ENCODE peak calls at places on chromosomes 3 and 15, in six cellular contexts. I, O, N, B, F and H are unnamed samples.

GRCh38 chr3:98741121-98741716 is 21.9 kb upstream of the ST3GAL6 start:
- DNase-seq in B (no peak), F (no peak), N (no peak), O (no peak), I (no peak), H (no peak)

GRCh38 chr15:89071471-89071870 is 16.8 kb upstream of the ABHD2 start:
- DNase-seq in O (no peak), N (no peak), F (no peak), I (no peak), B (no peak), H (no peak)

GRCh38 chr3:156554842-156555687 is at the start of gene SSR3:
- DNase-seq in B (peak), F (peak), I (peak), N (peak), O (peak), H (peak)

GRCh38 chr3:2558828-2559227 is 460.2 kb downstream of the CNTN4 start:
- DNase-seq in I (no peak), F (no peak), N (no peak), O (no peak), B (no peak), H (no peak)

GRCh38 chr3:10945683-10946287 is 46.8 kb upstream of the SLC6A1 start:
- DNase-seq in B (peak), O (peak), F (peak), N (peak), I (peak), H (peak)

GRCh38 chr3:126979076-126979628 is 3.8 kb upstream of the PLXNA1 start:
- DNase-seq in N (no peak), O (no peak), B (no peak), I (no peak), F (no peak), H (no peak)

GRCh38 chr3:23966308-23966707 is 21.2 kb downstream of the NR1D2 start:
- DNase-seq in B (no peak), F (no peak), N (no peak), I (no peak), O (no peak), H (no peak)

GRCh38 chr15:55661431-55661830 is 73.3 kb upstream of the PYGO1 start:
- DNase-seq in N (no peak), B (no peak), O (no peak), F (peak), I (no peak), H (no peak)

GRCh38 chr15:73575636-73576247 is 57.4 kb downstream of the NPTN start:
- DNase-seq in I (no peak), O (no peak), F (no peak), N (no peak), B (no peak), H (no peak)

GRCh38 chr15:41443275-41443674 is 26.4 kb downstream of the RTF1 start:
- DNase-seq in F (no peak), N (no peak), B (no peak), O (no peak), I (no peak), H (no peak)

GRCh38 chr3:23748398-23749110 is 57.2 kb upstream of the UBE2E1 start:
- DNase-seq in O (no peak), I (no peak), B (no peak), N (peak), F (no peak), H (no peak)

GRCh38 chr3:177195242-177195940 is 1.9 kb downstream of the TBL1XR1 start:
- DNase-seq in N (no peak), O (peak), F (peak), B (no peak), I (no peak), H (no peak)

GRCh38 chr3:29494305-29495036 is 213.6 kb downstream of the RBMS3 start:
- DNase-seq in F (no peak), O (no peak), B (no peak), I (no peak), N (no peak), H (no peak)

GRCh38 chr3:126267169-126267975 is 87.0 kb upstream of the ALDH1L1 start:
- DNase-seq in I (no peak), N (peak), O (no peak), B (peak), F (peak), H (no peak)

GRCh38 chr3:67048067-67048715 is 50.1 kb downstream of the KBTBD8 start:
- DNase-seq in N (no peak), F (no peak), O (no peak), I (peak), B (no peak), H (peak)

GRCh38 chr15:101188517-101189340 is 63.1 kb downstream of the CHSY1 start:
- DNase-seq in B (no peak), N (peak), O (no peak), I (no peak), F (no peak), H (peak)

GRCh38 chr3:127218457-127218922 is 25.6 kb downstream of the PRR23E start:
- DNase-seq in N (no peak), F (no peak), O (no peak), I (no peak), B (no peak), H (no peak)

GRCh38 chr3:127803619-127804018 is 18.7 kb downstream of the MGLL start:
- DNase-seq in O (no peak), F (no peak), I (no peak), B (no peak), N (peak), H (no peak)

GRCh38 chr3:100665230-100665629 is 44.1 kb upstream of the TFG start:
- DNase-seq in F (no peak), N (no peak), O (peak), I (no peak), B (no peak), H (no peak)

DNA sequence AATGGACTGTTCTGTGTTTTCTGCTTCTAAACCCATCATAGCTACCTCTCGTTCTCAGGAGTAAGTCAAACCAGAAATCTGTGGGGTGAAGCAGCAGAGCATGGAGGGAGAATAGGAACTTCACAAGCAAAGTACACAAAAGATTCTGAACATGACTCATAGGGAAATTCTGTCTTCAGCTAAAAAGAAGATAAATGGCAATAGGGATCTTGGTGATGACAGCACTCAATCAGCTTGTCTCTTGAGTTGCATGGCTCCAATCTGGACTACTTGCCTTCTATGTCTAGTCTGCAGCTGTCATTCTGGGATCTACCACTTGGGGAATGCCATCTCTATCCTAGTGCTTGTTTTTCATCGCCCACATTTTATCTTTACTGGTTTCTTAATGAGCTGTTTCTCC is 13.5 kb upstream of the GRAMD1C start:
- DNase-seq in F (no peak), B (no peak), O (no peak), N (no peak), I (no peak), H (peak)
- TF ChIP-seq CTCF in F (peak), B (peak), O (no peak), N (peak), I (no peak), H (no peak)

GRCh38 chr15:44314512-44314911 is 26.0 kb downstream of the GOLM2 start:
- DNase-seq in O (no peak), F (no peak), I (no peak), N (no peak), B (no peak), H (no peak)

GRCh38 chr15:44315164-44315563 is 26.6 kb downstream of the GOLM2 start:
- DNase-seq in O (no peak), F (no peak), I (no peak), B (no peak), N (no peak), H (no peak)

GRCh38 chr15:44315773-44316465 is 27.4 kb downstream of the GOLM2 start:
- DNase-seq in O (no peak), N (no peak), B (no peak), F (no peak), I (no peak), H (no peak)

GRCh38 chr15:44317423-44317822 is 28.9 kb downstream of the GOLM2 start:
- DNase-seq in O (no peak), N (no peak), I (no peak), B (no peak), F (no peak), H (no peak)

GRCh38 chr15:44319385-44319784 is 30.9 kb downstream of the GOLM2 start:
- DNase-seq in I (peak), O (peak), F (no peak), B (no peak), N (no peak), H (peak)
- TF ChIP-seq CTCF in I (peak), O (no peak), F (peak), B (no peak), N (no peak), H (peak)

DNA sequence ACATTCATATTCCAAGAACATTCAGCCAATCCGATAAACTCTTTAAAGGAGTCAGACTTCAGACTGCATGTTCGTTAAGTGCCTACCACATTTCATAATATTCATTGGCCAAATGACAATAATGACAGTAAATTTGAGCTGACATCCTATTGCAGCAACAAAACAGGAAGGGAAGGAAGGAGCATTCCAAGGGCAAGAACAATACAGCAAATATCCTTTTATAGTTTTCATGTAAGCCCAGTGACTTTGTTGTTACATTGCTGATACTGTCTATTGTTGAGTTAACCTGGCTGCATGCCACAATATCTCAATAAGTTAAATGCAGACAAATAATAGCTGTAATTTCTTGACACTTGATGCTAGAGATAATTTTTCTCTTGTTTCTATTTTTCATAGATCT is 16.4 kb upstream of the CBLB start:
- DNase-seq in F (no peak), B (no peak), I (no peak), O (no peak), N (no peak), H (no peak)
- TF ChIP-seq CTCF in F (no peak), B (no peak), I (no peak), O (no peak), N (no peak), H (no peak)

GRCh38 chr3:14544282-14545250 is 4.4 kb upstream of the GRIP2 start:
- DNase-seq in O (no peak), N (no peak), I (no peak), F (no peak), B (no peak), H (no peak)
- TF ChIP-seq CTCF in O (no peak), N (peak), I (no peak), F (no peak), B (no peak), H (no peak)

GRCh38 chr3:52388933-52389332 is 56.0 kb downstream of the SEMA3G start:
- DNase-seq in F (no peak), N (no peak), O (no peak), B (no peak), I (no peak), H (no peak)
- TF ChIP-seq CTCF in F (no peak), N (no peak), O (no peak), B (no peak), I (no peak), H (no peak)

DNA sequence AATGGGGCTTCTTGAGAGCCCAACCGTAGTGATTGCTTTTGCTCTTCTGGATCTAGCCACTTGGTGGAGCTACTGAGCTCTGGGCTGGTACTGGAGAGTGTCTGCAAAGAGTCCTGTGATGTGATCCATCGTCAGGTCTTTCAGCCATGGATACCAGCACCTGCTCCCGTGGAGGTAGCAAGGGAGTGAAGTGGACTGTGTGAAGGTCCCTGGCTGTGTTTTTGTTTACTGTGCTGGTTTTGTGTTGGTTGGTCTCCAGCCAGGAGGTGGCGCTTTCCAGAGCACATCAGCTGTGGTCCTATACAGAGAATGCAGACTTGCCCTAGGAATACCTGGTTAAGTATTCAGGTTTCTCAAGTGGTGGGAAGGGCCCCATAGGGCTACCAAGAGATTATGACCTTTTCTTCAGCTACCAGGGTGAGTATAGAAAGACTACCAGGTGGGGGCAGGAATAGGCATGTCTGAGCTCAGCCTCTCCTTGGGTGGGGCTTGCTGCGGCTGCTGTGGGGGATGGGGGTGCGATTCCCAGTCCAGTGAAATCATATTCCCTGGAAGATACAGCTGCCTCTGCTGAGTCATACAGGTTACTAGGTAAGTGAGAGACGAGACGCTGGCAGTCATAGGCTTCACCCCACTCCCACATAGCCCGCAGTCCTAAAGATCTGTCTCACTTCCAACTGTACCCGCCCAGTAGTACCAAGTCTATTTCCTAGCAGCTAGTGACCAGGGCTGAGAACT is 733.7 kb downstream of the ZNF385D start:
- DNase-seq in N (no peak), O (no peak), I (no peak), F (peak), B (no peak), H (no peak)
- TF ChIP-seq CTCF in N (peak), O (no peak), I (no peak), F (peak), B (peak), H (peak)